ENCODE peak calls at places on chromosomes 4 and X, in nine cellular contexts. One of them, this sample, is unnamed.

GRCh38 chr4:126973201-126973600 is 659.6 kb upstream of the INTU start:
- DNase-seq in vagina: no peak
- DNase-seq in thyroid gland: no peak
- DNase-seq in left lung: no peak
- DNase-seq in brain microvascular endothelial cell: no peak
- DNase-seq in gastrocnemius medialis: no peak
- DNase-seq in IMR-90: no peak
- DNase-seq in A549: no peak
- DNase-seq in CD8-positive, alpha-beta T cell: no peak
- DNase-seq in this sample: no peak

GRCh38 chrX:118418811-118419251 is 72.9 kb downstream of the WDR44 start:
- DNase-seq in vagina: no peak
- DNase-seq in gastrocnemius medialis: no peak
- DNase-seq in IMR-90: no peak
- DNase-seq in A549: no peak
- DNase-seq in thyroid gland: no peak
- DNase-seq in left lung: no peak
- DNase-seq in CD8-positive, alpha-beta T cell: no peak
- DNase-seq in brain microvascular endothelial cell: no peak
- DNase-seq in this sample: no peak

GRCh38 chr4:107317596-107317995 is 281.5 kb upstream of the DKK2 start:
- DNase-seq in A549: no peak
- DNase-seq in left lung: no peak
- DNase-seq in gastrocnemius medialis: no peak
- DNase-seq in vagina: no peak
- DNase-seq in IMR-90: no peak
- DNase-seq in brain microvascular endothelial cell: no peak
- DNase-seq in thyroid gland: no peak
- DNase-seq in CD8-positive, alpha-beta T cell: no peak
- DNase-seq in this sample: no peak

GRCh38 chr4:39637572-39638357 is 900 bp downstream of the SMIM14 start:
- DNase-seq in CD8-positive, alpha-beta T cell: no peak
- DNase-seq in gastrocnemius medialis: peak
- DNase-seq in A549: no peak
- DNase-seq in IMR-90: peak
- DNase-seq in left lung: peak
- DNase-seq in thyroid gland: peak
- DNase-seq in brain microvascular endothelial cell: peak
- DNase-seq in vagina: no peak
- DNase-seq in this sample: peak

GRCh38 chr4:99404595-99405287 is 30.4 kb downstream of the ADH7 start:
- DNase-seq in IMR-90: peak
- DNase-seq in left lung: no peak
- DNase-seq in thyroid gland: no peak
- DNase-seq in CD8-positive, alpha-beta T cell: no peak
- DNase-seq in gastrocnemius medialis: no peak
- DNase-seq in A549: no peak
- DNase-seq in vagina: no peak
- DNase-seq in brain microvascular endothelial cell: peak
- DNase-seq in this sample: peak

GRCh38 chrX:24023538-24023937 is 3.4 kb downstream of the KLHL15 start:
- DNase-seq in A549: no peak
- DNase-seq in vagina: no peak
- DNase-seq in IMR-90: no peak
- DNase-seq in brain microvascular endothelial cell: no peak
- DNase-seq in thyroid gland: no peak
- DNase-seq in gastrocnemius medialis: no peak
- DNase-seq in left lung: no peak
- DNase-seq in CD8-positive, alpha-beta T cell: no peak
- DNase-seq in this sample: no peak

GRCh38 chrX:44012484-44013096 is 39.4 kb upstream of the NDP start:
- DNase-seq in left lung: peak
- DNase-seq in IMR-90: peak
- DNase-seq in brain microvascular endothelial cell: peak
- DNase-seq in CD8-positive, alpha-beta T cell: no peak
- DNase-seq in A549: peak
- DNase-seq in vagina: no peak
- DNase-seq in gastrocnemius medialis: peak
- DNase-seq in thyroid gland: peak
- DNase-seq in this sample: peak

GRCh38 chr4:114184901-114185300 is 205.5 kb upstream of the ARSJ start:
- DNase-seq in IMR-90: no peak
- DNase-seq in CD8-positive, alpha-beta T cell: no peak
- DNase-seq in left lung: no peak
- DNase-seq in brain microvascular endothelial cell: no peak
- DNase-seq in thyroid gland: no peak
- DNase-seq in gastrocnemius medialis: no peak
- DNase-seq in vagina: no peak
- DNase-seq in A549: no peak
- DNase-seq in this sample: no peak

GRCh38 chrX:69203367-69204037 is 38.2 kb upstream of the PJA1 start:
- DNase-seq in thyroid gland: no peak
- DNase-seq in vagina: no peak
- DNase-seq in gastrocnemius medialis: no peak
- DNase-seq in brain microvascular endothelial cell: no peak
- DNase-seq in A549: no peak
- DNase-seq in CD8-positive, alpha-beta T cell: no peak
- DNase-seq in IMR-90: no peak
- DNase-seq in left lung: no peak
- DNase-seq in this sample: no peak

GRCh38 chr4:86926428-86927086 is 8.3 kb upstream of the AFF1 start:
- DNase-seq in IMR-90: peak
- DNase-seq in brain microvascular endothelial cell: no peak
- DNase-seq in CD8-positive, alpha-beta T cell: no peak
- DNase-seq in thyroid gland: no peak
- DNase-seq in A549: no peak
- DNase-seq in vagina: peak
- DNase-seq in left lung: no peak
- DNase-seq in gastrocnemius medialis: no peak
- DNase-seq in this sample: peak

GRCh38 chr4:81237791-81238190 is 22.8 kb upstream of the PRKG2 start:
- DNase-seq in left lung: no peak
- DNase-seq in CD8-positive, alpha-beta T cell: no peak
- DNase-seq in gastrocnemius medialis: no peak
- DNase-seq in A549: no peak
- DNase-seq in thyroid gland: no peak
- DNase-seq in brain microvascular endothelial cell: no peak
- DNase-seq in vagina: no peak
- DNase-seq in IMR-90: no peak
- DNase-seq in this sample: peak

GRCh38 chr4:120718979-120719566 is 203.5 kb downstream of the PRDM5 start:
- DNase-seq in brain microvascular endothelial cell: peak
- DNase-seq in vagina: no peak
- DNase-seq in A549: no peak
- DNase-seq in left lung: no peak
- DNase-seq in gastrocnemius medialis: no peak
- DNase-seq in IMR-90: peak
- DNase-seq in CD8-positive, alpha-beta T cell: no peak
- DNase-seq in thyroid gland: peak
- DNase-seq in this sample: no peak

GRCh38 chr4:5572751-5573150 is 135.6 kb downstream of the EVC2 start:
- DNase-seq in brain microvascular endothelial cell: no peak
- DNase-seq in thyroid gland: no peak
- DNase-seq in vagina: peak
- DNase-seq in gastrocnemius medialis: no peak
- DNase-seq in IMR-90: no peak
- DNase-seq in CD8-positive, alpha-beta T cell: no peak
- DNase-seq in left lung: no peak
- DNase-seq in A549: no peak
- DNase-seq in this sample: no peak

GRCh38 chrX:149760965-149761364 is 12.9 kb upstream of the HSFX1 start:
- DNase-seq in brain microvascular endothelial cell: no peak
- DNase-seq in vagina: no peak
- DNase-seq in thyroid gland: no peak
- DNase-seq in left lung: no peak
- DNase-seq in gastrocnemius medialis: no peak
- DNase-seq in IMR-90: no peak
- DNase-seq in CD8-positive, alpha-beta T cell: no peak
- DNase-seq in A549: no peak
- DNase-seq in this sample: no peak

GRCh38 chrX:103704863-103705262 is 5.8 kb upstream of the TMEM31 start:
- DNase-seq in CD8-positive, alpha-beta T cell: no peak
- DNase-seq in brain microvascular endothelial cell: no peak
- DNase-seq in IMR-90: no peak
- DNase-seq in left lung: no peak
- DNase-seq in vagina: no peak
- DNase-seq in thyroid gland: no peak
- DNase-seq in gastrocnemius medialis: no peak
- DNase-seq in A549: no peak
- DNase-seq in this sample: no peak

GRCh38 chr4:8108261-8108660 is 50.4 kb downstream of the ABLIM2 start:
- DNase-seq in left lung: no peak
- DNase-seq in IMR-90: no peak
- DNase-seq in A549: no peak
- DNase-seq in vagina: no peak
- DNase-seq in brain microvascular endothelial cell: no peak
- DNase-seq in gastrocnemius medialis: no peak
- DNase-seq in thyroid gland: no peak
- DNase-seq in CD8-positive, alpha-beta T cell: no peak
- DNase-seq in this sample: no peak

GRCh38 chr4:44186096-44186849 is 262.3 kb downstream of the KCTD8 start:
- DNase-seq in brain microvascular endothelial cell: no peak
- DNase-seq in CD8-positive, alpha-beta T cell: no peak
- DNase-seq in A549: no peak
- DNase-seq in IMR-90: no peak
- DNase-seq in thyroid gland: no peak
- DNase-seq in vagina: no peak
- DNase-seq in gastrocnemius medialis: no peak
- DNase-seq in left lung: no peak
- DNase-seq in this sample: no peak

GRCh38 chrX:149314031-149314430 is 191.1 kb downstream of the IDS start:
- DNase-seq in vagina: no peak
- DNase-seq in gastrocnemius medialis: no peak
- DNase-seq in thyroid gland: peak
- DNase-seq in CD8-positive, alpha-beta T cell: no peak
- DNase-seq in left lung: no peak
- DNase-seq in A549: no peak
- DNase-seq in IMR-90: no peak
- DNase-seq in brain microvascular endothelial cell: peak
- DNase-seq in this sample: no peak

GRCh38 chr4:168857546-168858314 is 152.3 kb downstream of the CBR4 start:
- DNase-seq in thyroid gland: no peak
- DNase-seq in vagina: no peak
- DNase-seq in left lung: no peak
- DNase-seq in gastrocnemius medialis: no peak
- DNase-seq in brain microvascular endothelial cell: peak
- DNase-seq in CD8-positive, alpha-beta T cell: no peak
- DNase-seq in IMR-90: peak
- DNase-seq in A549: no peak
- DNase-seq in this sample: no peak
- H3K27ac ChIP-seq in thyroid gland: peak
- H3K27ac ChIP-seq in vagina: peak
- H3K27ac ChIP-seq in left lung: peak
- H3K27ac ChIP-seq in gastrocnemius medialis: peak
- H3K27ac ChIP-seq in brain microvascular endothelial cell: peak
- H3K27ac ChIP-seq in CD8-positive, alpha-beta T cell: no peak
- H3K27ac ChIP-seq in IMR-90: peak
- H3K27ac ChIP-seq in A549: no peak
- H3K27ac ChIP-seq in this sample: no peak

GRCh38 chr4:139563515-139563914 is 7.5 kb upstream of the SETD7 start:
- DNase-seq in A549: no peak
- DNase-seq in CD8-positive, alpha-beta T cell: no peak
- DNase-seq in gastrocnemius medialis: no peak
- DNase-seq in left lung: no peak
- DNase-seq in thyroid gland: no peak
- DNase-seq in IMR-90: no peak
- DNase-seq in vagina: no peak
- DNase-seq in brain microvascular endothelial cell: no peak
- DNase-seq in this sample: no peak

GRCh38 chr4:139562839-139563238 is 6.8 kb upstream of the SETD7 start:
- DNase-seq in gastrocnemius medialis: no peak
- DNase-seq in CD8-positive, alpha-beta T cell: no peak
- DNase-seq in brain microvascular endothelial cell: no peak
- DNase-seq in vagina: no peak
- DNase-seq in left lung: no peak
- DNase-seq in A549: no peak
- DNase-seq in IMR-90: no peak
- DNase-seq in thyroid gland: no peak
- DNase-seq in this sample: no peak

GRCh38 chr4:139562067-139562684 is 6.2 kb upstream of the SETD7 start:
- DNase-seq in vagina: no peak
- DNase-seq in brain microvascular endothelial cell: no peak
- DNase-seq in A549: no peak
- DNase-seq in IMR-90: no peak
- DNase-seq in thyroid gland: no peak
- DNase-seq in CD8-positive, alpha-beta T cell: no peak
- DNase-seq in gastrocnemius medialis: no peak
- DNase-seq in left lung: no peak
- DNase-seq in this sample: no peak

GRCh38 chr4:139568206-139568969 is 12.4 kb upstream of the SETD7 start:
- DNase-seq in vagina: no peak
- DNase-seq in A549: no peak
- DNase-seq in gastrocnemius medialis: no peak
- DNase-seq in IMR-90: no peak
- DNase-seq in thyroid gland: no peak
- DNase-seq in brain microvascular endothelial cell: peak
- DNase-seq in left lung: no peak
- DNase-seq in CD8-positive, alpha-beta T cell: no peak
- DNase-seq in this sample: peak

DNA sequence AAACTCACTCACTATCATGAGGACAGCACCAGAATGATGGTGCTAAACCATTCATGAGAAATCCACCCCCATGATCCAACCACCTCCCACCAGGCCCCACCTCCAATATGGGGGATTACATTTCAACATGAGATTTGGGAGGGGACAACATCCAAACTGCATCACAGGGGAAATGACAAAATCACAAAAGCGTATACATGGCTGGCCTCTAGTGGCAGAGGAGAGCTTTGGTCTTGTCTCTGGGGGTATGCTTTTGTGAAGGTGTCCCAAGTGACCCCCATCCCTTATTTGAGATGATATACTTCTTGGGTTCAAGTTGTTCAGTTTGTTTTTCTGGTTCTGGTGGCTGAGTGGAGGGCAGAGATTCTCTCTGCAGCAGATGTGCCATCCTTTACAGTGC is 8.5 kb upstream of the SETD7 start:
- DNase-seq in IMR-90: no peak
- DNase-seq in vagina: no peak
- DNase-seq in CD8-positive, alpha-beta T cell: no peak
- DNase-seq in gastrocnemius medialis: no peak
- DNase-seq in left lung: no peak
- DNase-seq in thyroid gland: no peak
- DNase-seq in brain microvascular endothelial cell: no peak
- DNase-seq in A549: no peak
- DNase-seq in this sample: no peak
- TF ChIP-seq CTCF in IMR-90: no peak
- TF ChIP-seq CTCF in vagina: no peak
- TF ChIP-seq CTCF in CD8-positive, alpha-beta T cell: no peak
- TF ChIP-seq CTCF in gastrocnemius medialis: no peak
- TF ChIP-seq CTCF in left lung: no peak
- TF ChIP-seq CTCF in thyroid gland: no peak
- TF ChIP-seq CTCF in brain microvascular endothelial cell: peak
- TF ChIP-seq CTCF in A549: no peak
- TF ChIP-seq CTCF in this sample: no peak

GRCh38 chr4:183905081-183905592 is at the start of gene STOX2:
- DNase-seq in gastrocnemius medialis: peak
- DNase-seq in thyroid gland: peak
- DNase-seq in CD8-positive, alpha-beta T cell: no peak
- DNase-seq in vagina: peak
- DNase-seq in left lung: peak
- DNase-seq in IMR-90: peak
- DNase-seq in brain microvascular endothelial cell: peak
- DNase-seq in A549: peak
- DNase-seq in this sample: peak
- H3K27ac ChIP-seq in gastrocnemius medialis: peak
- H3K27ac ChIP-seq in thyroid gland: peak
- H3K27ac ChIP-seq in CD8-positive, alpha-beta T cell: no peak
- H3K27ac ChIP-seq in vagina: peak
- H3K27ac ChIP-seq in left lung: no peak
- H3K27ac ChIP-seq in IMR-90: peak
- H3K27ac ChIP-seq in brain microvascular endothelial cell: no peak
- H3K27ac ChIP-seq in A549: peak
- H3K27ac ChIP-seq in this sample: no peak

GRCh38 chrX:52217494-52218160 is 32.9 kb downstream of the MAGED4 start:
- DNase-seq in vagina: no peak
- DNase-seq in A549: no peak
- DNase-seq in brain microvascular endothelial cell: no peak
- DNase-seq in left lung: no peak
- DNase-seq in CD8-positive, alpha-beta T cell: no peak
- DNase-seq in thyroid gland: no peak
- DNase-seq in IMR-90: no peak
- DNase-seq in gastrocnemius medialis: no peak
- DNase-seq in this sample: no peak
- TF ChIP-seq CTCF in vagina: no peak
- TF ChIP-seq CTCF in A549: no peak
- TF ChIP-seq CTCF in brain microvascular endothelial cell: no peak
- TF ChIP-seq CTCF in left lung: no peak
- TF ChIP-seq CTCF in CD8-positive, alpha-beta T cell: no peak
- TF ChIP-seq CTCF in thyroid gland: no peak
- TF ChIP-seq CTCF in IMR-90: no peak
- TF ChIP-seq CTCF in gastrocnemius medialis: no peak
- TF ChIP-seq CTCF in this sample: no peak